ENCODE peak calls at places on chromosomes 7 and 10, in nine cellular contexts. O, J, Z, W, B, C, R, V and D are unnamed samples.

GRCh38 chr7:148772297-148773089 is 73.8 kb downstream of the CUL1 start:
- DNase-seq in O (no peak), J (no peak), Z (no peak), W (no peak), B (peak; percentile 92), C (no peak), R (no peak), V (no peak), D (no peak)

GRCh38 chr7:37182011-37182478 is 266.6 kb downstream of the ELMO1 start:
- DNase-seq in O (peak; percentile 91), J (peak; percentile 83), Z (peak; percentile 70), W (peak; percentile 57), B (peak; percentile 75), C (peak; percentile 85), R (peak; percentile 70), V (peak; percentile 83), D (peak; percentile 50)

GRCh38 chr10:5211696-5212095 is 15.1 kb downstream of the AKR1C4 start:
- DNase-seq in O (no peak), J (no peak), Z (no peak), W (no peak), B (no peak), C (no peak), R (no peak), V (no peak), D (no peak)

GRCh38 chr10:91253300-91253699 is 32.8 kb downstream of the PCGF5 start:
- DNase-seq in O (no peak), J (no peak), Z (no peak), W (no peak), B (no peak), C (no peak), R (no peak), V (no peak), D (no peak)

GRCh38 chr10:112409274-112409673 is 35.4 kb downstream of the ACSL5 start:
- DNase-seq in O (no peak), J (no peak), Z (no peak), W (no peak), B (no peak), C (no peak), R (no peak), V (no peak), D (no peak)

GRCh38 chr7:50449881-50450690 is at the start of gene FIGNL1:
- DNase-seq in O (peak; percentile 87), J (peak; percentile 87), Z (peak; percentile 67), W (peak; percentile 81), B (peak; percentile 74), C (peak; percentile 90), R (peak; percentile 78), V (peak; percentile 93), D (peak; percentile 53)

GRCh38 chr7:131637846-131638245 is 81.4 kb upstream of the PODXL start:
- DNase-seq in O (no peak), J (no peak), Z (no peak), W (no peak), B (no peak), C (no peak), R (no peak), V (no peak), D (no peak)

GRCh38 chr10:30062090-30062489 is 2.7 kb upstream of the JCAD start:
- DNase-seq in O (no peak), J (no peak), Z (no peak), W (no peak), B (no peak), C (no peak), R (no peak), V (no peak), D (no peak)

GRCh38 chr7:64877714-64878610 is 25.1 kb upstream of the ZNF273 start:
- DNase-seq in O (no peak), J (no peak), Z (no peak), W (no peak), B (no peak), C (no peak), R (no peak), V (no peak), D (no peak)

GRCh38 chr10:121526801-121527221 is 71.4 kb downstream of the FGFR2 start:
- DNase-seq in O (no peak), J (no peak), Z (no peak), W (no peak), B (no peak), C (no peak), R (no peak), V (no peak), D (no peak)